ENCODE peak calls at places on chromosome 15, in six cellular contexts. X, V, L, C, W and S are unnamed samples.

GRCh38 chr15:60651155-60651554 is 172.2 kb upstream of the ICE2 start:
- DNase-seq in X (no peak), V (no peak), L (no peak), C (no peak), W (no peak), S (no peak)

GRCh38 chr15:74399511-74400312 is 32.3 kb upstream of the CYP11A1 start:
- DNase-seq in X (peak; percentile 28), V (no peak), L (peak; percentile 45), C (no peak), W (peak; percentile 63), S (no peak)

GRCh38 chr15:91909111-91909510 is 55.6 kb downstream of the SLCO3A1 start:
- DNase-seq in X (no peak), V (no peak), L (no peak), C (no peak), W (no peak), S (no peak)

GRCh38 chr15:42385980-42386695 is 26.8 kb downstream of the CAPN3 start:
- DNase-seq in X (no peak), V (no peak), L (no peak), C (no peak), W (no peak), S (no peak)

GRCh38 chr15:66138096-66138783 is 115.3 kb downstream of the MEGF11 start:
- DNase-seq in X (no peak), V (no peak), L (no peak), C (no peak), W (no peak), S (no peak)

GRCh38 chr15:57028176-57028575 is 109.7 kb downstream of the TCF12 start:
- DNase-seq in X (no peak), V (peak; percentile 60), L (no peak), C (no peak), W (no peak), S (no peak)

GRCh38 chr15:95279277-95280019 is 1048.1 kb downstream of the MCTP2 start:
- DNase-seq in X (no peak), V (no peak), L (no peak), C (no peak), W (no peak), S (no peak)

GRCh38 chr15:62792960-62793758 is 249.4 kb upstream of the TPM1 start:
- DNase-seq in X (no peak), V (no peak), L (no peak), C (no peak), W (no peak), S (no peak)

GRCh38 chr15:36156855-36157521 is 422.4 kb upstream of the CDIN1 start:
- DNase-seq in X (no peak), V (peak; percentile 18), L (peak; percentile 60), C (no peak), W (no peak), S (no peak)

GRCh38 chr15:82995938-82996337 is 9.9 kb downstream of the RAMAC start:
- DNase-seq in X (no peak), V (no peak), L (peak; percentile 14), C (no peak), W (no peak), S (no peak)

GRCh38 chr15:95495033-95495541 is 835.4 kb upstream of the NR2F2 start:
- DNase-seq in X (no peak), V (no peak), L (no peak), C (no peak), W (no peak), S (no peak)

GRCh38 chr15:36075333-36075732 is 504.1 kb upstream of the CDIN1 start:
- DNase-seq in X (no peak), V (no peak), L (peak; percentile 25), C (no peak), W (no peak), S (no peak)

GRCh38 chr15:89332446-89332845 is 2.2 kb downstream of the POLG start:
- DNase-seq in X (no peak), V (no peak), L (peak; percentile 35), C (no peak), W (no peak), S (peak; percentile 42)

GRCh38 chr15:39506146-39506545 is 74.7 kb upstream of the THBS1 start:
- DNase-seq in X (no peak), V (no peak), L (no peak), C (no peak), W (no peak), S (no peak)

GRCh38 chr15:57305009-57305408 is 71.3 kb upstream of the CGNL1 start:
- DNase-seq in X (no peak), V (no peak), L (no peak), C (no peak), W (no peak), S (no peak)

GRCh38 chr15:31843426-31844055 is 186.8 kb upstream of the CHRNA7 start:
- DNase-seq in X (no peak), V (peak; percentile 81), L (no peak), C (no peak), W (no peak), S (no peak)

GRCh38 chr15:49171790-49172189 is 1.7 kb downstream of the GALK2 start:
- DNase-seq in X (no peak), V (no peak), L (no peak), C (no peak), W (no peak), S (no peak)

GRCh38 chr15:82064824-82065223 is 19.0 kb upstream of the MEX3B start:
- DNase-seq in X (no peak), V (no peak), L (no peak), C (no peak), W (no peak), S (no peak)

GRCh38 chr15:26294062-26294689 is 431.0 kb upstream of the ATP10A start:
- DNase-seq in X (no peak), V (peak; percentile 75), L (no peak), C (no peak), W (no peak), S (no peak)

GRCh38 chr15:60485365-60485764 is 6.4 kb upstream of the ICE2 start:
- DNase-seq in X (no peak), V (no peak), L (no peak), C (no peak), W (no peak), S (no peak)

GRCh38 chr15:38252481-38253311 is at the start of gene SPRED1:
- DNase-seq in X (no peak), V (peak; percentile 92), L (peak; percentile 62), C (peak; percentile 31), W (no peak), S (peak; percentile 47)

GRCh38 chr15:63605816-63606215 is 8.6 kb downstream of the FBXL22 start:
- DNase-seq in X (no peak), V (no peak), L (no peak), C (no peak), W (no peak), S (no peak)

GRCh38 chr15:65212097-65212496 is 824 bp upstream of the CILP start:
- DNase-seq in X (no peak), V (no peak), L (no peak), C (no peak), W (no peak), S (peak; percentile 71)

GRCh38 chr15:75502360-75502759 is 50.9 kb upstream of the SIN3A start:
- DNase-seq in X (no peak), V (no peak), L (no peak), C (no peak), W (no peak), S (no peak)

GRCh38 chr15:79881668-79882067 is 15.1 kb downstream of the MTHFS start:
- DNase-seq in X (no peak), V (no peak), L (no peak), C (no peak), W (no peak), S (no peak)

GRCh38 chr15:66294932-66295235 is 1.5 kb downstream of the DIS3L start:
- DNase-seq in X (no peak), V (no peak), L (peak; percentile 33), C (no peak), W (peak; percentile 46), S (no peak)

GRCh38 chr15:70111203-70112017 is 13.7 kb upstream of the TLE3 start:
- DNase-seq in X (peak; percentile 20), V (peak; percentile 81), L (peak; percentile 73), C (peak; percentile 74), W (no peak), S (peak; percentile 61)

GRCh38 chr15:47523669-47524068 is 193.6 kb upstream of the SEMA6D start:
- DNase-seq in X (no peak), V (no peak), L (peak; percentile 57), C (no peak), W (peak; percentile 18), S (peak; percentile 43)

GRCh38 chr15:25374143-25374542 is 64.7 kb downstream of the UBE3A start:
- DNase-seq in X (no peak), V (peak; percentile 63), L (no peak), C (no peak), W (no peak), S (no peak)

GRCh38 chr15:74315626-74316025 is 51.8 kb downstream of the CYP11A1 start:
- DNase-seq in X (no peak), V (no peak), L (no peak), C (no peak), W (no peak), S (no peak)

GRCh38 chr15:45021331-45021730 is 1.7 kb upstream of the SORD start:
- DNase-seq in X (no peak), V (no peak), L (no peak), C (no peak), W (no peak), S (peak; percentile 67)

GRCh38 chr15:89677381-89677780 is 1.8 kb downstream of the PLIN1 start:
- DNase-seq in X (no peak), V (no peak), L (no peak), C (no peak), W (no peak), S (no peak)

GRCh38 chr15:90336705-90337141 is 15.4 kb upstream of the ZNF774 start:
- DNase-seq in X (peak; percentile 40), V (no peak), L (peak; percentile 58), C (no peak), W (peak; percentile 31), S (no peak)

GRCh38 chr15:69679623-69680228 is 227.1 kb downstream of the RPLP1 start:
- DNase-seq in X (no peak), V (no peak), L (no peak), C (no peak), W (no peak), S (no peak)

GRCh38 chr15:83794209-83794608 is 140.3 kb downstream of the ADAMTSL3 start:
- DNase-seq in X (no peak), V (no peak), L (no peak), C (no peak), W (no peak), S (no peak)

GRCh38 chr15:77532846-77533245 is 99.9 kb downstream of the LINGO1 start:
- DNase-seq in X (no peak), V (no peak), L (no peak), C (no peak), W (no peak), S (no peak)

GRCh38 chr15:31248951-31249350 is 77.7 kb upstream of the KLF13 start:
- DNase-seq in X (no peak), V (no peak), L (no peak), C (no peak), W (no peak), S (no peak)

GRCh38 chr15:54033954-54034458 is 55.8 kb downstream of the UNC13C start:
- DNase-seq in X (no peak), V (no peak), L (no peak), C (no peak), W (no peak), S (no peak)

GRCh38 chr15:28885630-28886430 is at the start of gene APBA2:
- DNase-seq in X (no peak), V (peak; percentile 86), L (no peak), C (peak; percentile 49), W (no peak), S (peak; percentile 13)

GRCh38 chr15:73800662-73801345 is 47.7 kb upstream of the INSYN1 start:
- DNase-seq in X (no peak), V (peak; percentile 95), L (peak; percentile 88), C (no peak), W (peak; percentile 52), S (no peak)